ENCODE peak calls at places on chromosomes 13 and 19, in eight cellular contexts. A is GM23338, H is A549, C is neuronal stem cell, B is fibroblast of lung, G is mesenchymal stem cell, N is HepG2, F is PC-3. R is an unnamed sample.
A peak's percentile ranks its signal among the peaks of the same experiment; 100 is the strongest.

GRCh38 chr19:49256691-49257090 is 68.3 kb downstream of the SLC6A16 start:
- DNase-seq in A (no peak), B (no peak), G (no peak), F (no peak), H (no peak), C (no peak), N (no peak), R (no peak)

GRCh38 chr19:1648926-1649541 is 3.4 kb downstream of the TCF3 start:
- DNase-seq in N (no peak), B (peak; percentile 9), F (no peak), G (no peak), A (no peak), H (no peak), C (no peak), R (no peak)

GRCh38 chr13:35140321-35140720 is 198.3 kb downstream of the NBEA start:
- DNase-seq in H (no peak), F (no peak), B (no peak), N (no peak), C (no peak), A (no peak), G (peak; percentile 39), R (no peak)

GRCh38 chr13:26401069-26401468 is 147.1 kb downstream of the CDK8 start:
- DNase-seq in B (no peak), N (no peak), A (no peak), G (no peak), C (no peak), H (no peak), F (no peak), R (no peak)

GRCh38 chr19:40231544-40232424 is 5.3 kb upstream of the CCNP start:
- DNase-seq in A (peak; percentile 71), N (peak; percentile 82), B (no peak), H (no peak), F (no peak), G (peak; percentile 26), C (no peak), R (no peak)

GRCh38 chr13:95452376-95452775 is 100.1 kb upstream of the CLDN10 start:
- DNase-seq in A (no peak), C (no peak), B (peak; percentile 84), H (no peak), N (no peak), G (no peak), F (peak; percentile 48), R (peak; percentile 80)

GRCh38 chr19:8352134-8352827 is 9.2 kb upstream of the KANK3 start:
- DNase-seq in N (no peak), H (no peak), A (peak; percentile 52), F (no peak), G (peak; percentile 65), C (no peak), B (peak; percentile 34), R (no peak)

GRCh38 chr19:51124729-51125128 is at the start of gene SIGLEC9:
- DNase-seq in B (no peak), A (no peak), G (no peak), N (no peak), C (no peak), H (no peak), F (no peak), R (no peak)

GRCh38 chr13:47126432-47126831 is 229.6 kb upstream of the HTR2A start:
- DNase-seq in H (no peak), N (no peak), F (no peak), C (no peak), A (no peak), B (no peak), G (peak; percentile 46), R (no peak)

GRCh38 chr13:86737334-86737932 is 933.7 kb upstream of the SLITRK5 start:
- DNase-seq in F (no peak), G (no peak), B (no peak), N (no peak), H (no peak), A (no peak), C (no peak), R (no peak)

GRCh38 chr13:106768991-106769390 is 201.1 kb upstream of the ARGLU1 start:
- DNase-seq in G (no peak), H (no peak), C (no peak), A (no peak), N (no peak), B (no peak), F (no peak), R (no peak)

GRCh38 chr13:45132384-45133064 is 12.2 kb downstream of the GTF2F2 start:
- DNase-seq in H (no peak), C (no peak), F (no peak), N (no peak), G (no peak), A (no peak), B (no peak), R (no peak)

GRCh38 chr13:107347641-107348369 is 779.9 kb upstream of the ARGLU1 start:
- DNase-seq in H (no peak), B (no peak), N (no peak), F (no peak), A (no peak), C (no peak), G (no peak), R (no peak)

GRCh38 chr13:21675095-21676007 is 4.5 kb downstream of the FGF9 start:
- DNase-seq in N (no peak), B (no peak), G (no peak), A (peak; percentile 61), H (no peak), C (peak; percentile 23), F (no peak), R (no peak)

GRCh38 chr19:10461047-10461949 is 41.0 kb downstream of the PDE4A start:
- DNase-seq in F (peak; percentile 94), C (peak; percentile 89), H (peak; percentile 67), A (peak; percentile 97), N (peak; percentile 12), B (peak; percentile 88), G (peak; percentile 93), R (peak; percentile 76)

GRCh38 chr19:39936020-39936419 is 1.6 kb upstream of the FCGBP start:
- DNase-seq in C (no peak), H (no peak), G (no peak), B (no peak), F (no peak), A (no peak), N (no peak), R (no peak)

GRCh38 chr13:64057372-64058020 is 2641.8 kb upstream of the PCDH20 start:
- DNase-seq in A (no peak), F (no peak), G (no peak), H (no peak), N (peak; percentile 33), C (no peak), B (no peak), R (no peak)

GRCh38 chr13:52405767-52406494 is at the start of gene THSD1:
- DNase-seq in H (peak; percentile 40), B (peak; percentile 62), N (no peak), A (peak; percentile 71), C (peak; percentile 17), G (no peak), F (peak; percentile 31), R (peak; percentile 36)

GRCh38 chr13:93775507-93776108 is 549.0 kb downstream of the GPC6 start:
- DNase-seq in G (peak; percentile 46), B (peak; percentile 88), C (no peak), F (peak; percentile 74), H (no peak), A (no peak), N (peak; percentile 39), R (peak; percentile 84)
- H3K4me2 ChIP-seq in G (no peak overlapping the region), B (peak overlapping the region; percentile 59), C (no peak overlapping the region), F (peak overlapping the region; percentile 83), H (peak overlapping the region; percentile 63), A (no peak overlapping the region), N (peak overlapping the region; percentile 54), R (peak overlapping the region; percentile 65)

GRCh38 chr19:45040059-45040767 is 1.4 kb downstream of the CLASRP start:
- DNase-seq in G (no peak), H (no peak), B (no peak), A (no peak), C (no peak), N (no peak), F (no peak), R (no peak)
- H3K4me2 ChIP-seq in G (peak overlapping the region; percentile 71), H (peak overlapping the region; percentile 85), B (peak overlapping the region; percentile 98), A (peak overlapping the region; percentile 93), C (peak overlapping the region; percentile 75), N (peak overlapping the region; percentile 91), F (peak overlapping the region; percentile 95), R (peak overlapping the region; percentile 98)

GRCh38 chr19:15289673-15290072 is 42.7 kb downstream of the BRD4 start:
- DNase-seq in C (no peak), G (no peak), F (no peak), B (no peak), A (no peak), H (no peak), N (no peak), R (no peak)

GRCh38 chr19:15286688-15287355 is 45.5 kb downstream of the BRD4 start:
- DNase-seq in F (no peak), H (no peak), G (no peak), A (no peak), N (no peak), C (no peak), B (no peak), R (no peak)

GRCh38 chr19:15290149-15290548 is 42.2 kb downstream of the BRD4 start:
- DNase-seq in N (no peak), G (no peak), C (no peak), A (no peak), B (no peak), F (no peak), H (no peak), R (no peak)

GRCh38 chr19:15287496-15287895 is 44.8 kb downstream of the BRD4 start:
- DNase-seq in A (no peak), B (no peak), C (no peak), G (no peak), H (no peak), N (no peak), F (no peak), R (no peak)

DNA sequence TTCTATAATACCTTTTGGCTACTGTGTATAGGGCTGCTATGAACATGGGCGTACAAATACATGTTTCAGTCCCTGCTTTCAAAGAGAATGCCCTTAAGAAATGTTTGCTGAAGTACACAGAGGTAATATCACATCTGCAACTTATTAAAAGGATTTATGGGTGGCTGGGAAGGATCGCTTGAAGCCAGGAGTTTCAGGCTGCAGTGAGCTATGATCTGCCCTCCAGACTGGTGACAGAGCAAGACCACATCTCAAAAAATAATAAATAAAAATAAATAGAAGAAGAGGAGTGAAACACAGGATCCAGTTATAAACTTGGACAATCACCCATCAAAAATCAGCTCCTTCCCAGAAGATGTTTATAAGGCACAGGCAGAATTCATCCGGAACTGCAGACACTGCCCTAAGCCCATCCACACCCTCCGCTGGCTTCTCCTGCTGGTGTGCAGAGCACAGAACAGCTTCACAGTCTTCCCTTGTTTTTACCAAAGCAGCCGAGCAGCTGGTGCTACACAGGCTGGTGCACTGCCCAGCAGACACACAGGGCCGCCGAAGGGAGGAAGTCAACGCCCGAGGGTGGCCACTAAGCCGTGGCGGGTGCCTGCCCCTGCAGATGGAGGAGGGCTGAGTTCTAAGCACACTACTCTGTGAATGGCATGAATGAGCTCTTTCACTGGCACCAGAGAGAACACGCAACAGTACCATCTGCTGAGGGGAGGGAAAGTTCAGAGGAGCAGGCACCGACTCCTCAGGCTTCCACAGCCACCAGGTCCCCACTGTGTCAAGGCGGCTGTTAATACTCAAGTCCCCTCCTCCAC is 44.0 kb downstream of the BRD4 start:
- DNase-seq in G (no peak), N (no peak), H (no peak), F (no peak), A (no peak), C (no peak), B (no peak), R (no peak)
- H3K4me2 ChIP-seq in G (no peak overlapping the region), N (peak overlapping the region; percentile 10), H (no peak overlapping the region), F (no peak overlapping the region), A (no peak overlapping the region), C (no peak overlapping the region), B (peak overlapping the region; percentile 32), R (peak overlapping the region; percentile 24)

GRCh38 chr13:48808689-48809088 is 155.0 kb downstream of the CYSLTR2 start:
- DNase-seq in B (peak; percentile 72), F (no peak), N (peak; percentile 35), G (peak; percentile 68), H (no peak), A (no peak), C (no peak), R (peak; percentile 65)
- H3K4me2 ChIP-seq in B (no peak overlapping the region), F (no peak overlapping the region), N (no peak overlapping the region), G (no peak overlapping the region), H (no peak overlapping the region), A (no peak overlapping the region), C (no peak overlapping the region), R (no peak overlapping the region)

R was measured in astrocyte.